ENCODE peak calls at places on chromosomes 16 and 17, in six cellular contexts. One of them, this sample, is unnamed.

GRCh38 chr16:53892155-53892554 is 188.2 kb downstream of the FTO start:
- DNase-seq in SK-MEL-5: peak
- DNase-seq in HS-5: peak
- DNase-seq in HFFc6: peak
- DNase-seq in NCI-H345: peak
- DNase-seq in NCI-H1436: peak
- DNase-seq in this sample: peak

GRCh38 chr16:49587511-49587910 is 213.9 kb downstream of the C16orf78 start:
- DNase-seq in HS-5: no peak
- DNase-seq in SK-MEL-5: no peak
- DNase-seq in NCI-H345: no peak
- DNase-seq in NCI-H1436: no peak
- DNase-seq in HFFc6: no peak
- DNase-seq in this sample: peak

GRCh38 chr17:36703860-36704266 is 102.5 kb downstream of the MRM1 start:
- DNase-seq in HS-5: no peak
- DNase-seq in NCI-H345: no peak
- DNase-seq in SK-MEL-5: peak
- DNase-seq in NCI-H1436: no peak
- DNase-seq in HFFc6: no peak
- DNase-seq in this sample: peak

GRCh38 chr17:4599505-4600281 is 15.4 kb downstream of the SMTNL2 start:
- DNase-seq in HS-5: no peak
- DNase-seq in SK-MEL-5: no peak
- DNase-seq in HFFc6: no peak
- DNase-seq in NCI-H345: peak
- DNase-seq in NCI-H1436: peak
- DNase-seq in this sample: no peak

GRCh38 chr17:29615048-29615385 is 7.7 kb downstream of the CORO6 start:
- DNase-seq in HFFc6: no peak
- DNase-seq in NCI-H345: no peak
- DNase-seq in SK-MEL-5: no peak
- DNase-seq in NCI-H1436: no peak
- DNase-seq in HS-5: no peak
- DNase-seq in this sample: no peak

GRCh38 chr17:75064040-75064439 is 17.0 kb downstream of the KCTD2 start:
- DNase-seq in NCI-H1436: no peak
- DNase-seq in SK-MEL-5: no peak
- DNase-seq in HS-5: no peak
- DNase-seq in HFFc6: no peak
- DNase-seq in NCI-H345: no peak
- DNase-seq in this sample: no peak

GRCh38 chr16:53159781-53160436 is 105.1 kb downstream of the CHD9 start:
- DNase-seq in HFFc6: peak
- DNase-seq in SK-MEL-5: peak
- DNase-seq in NCI-H1436: peak
- DNase-seq in HS-5: peak
- DNase-seq in NCI-H345: peak
- DNase-seq in this sample: peak

GRCh38 chr16:56788435-56788834 is 58.5 kb downstream of the NUP93 start:
- DNase-seq in NCI-H1436: no peak
- DNase-seq in HS-5: no peak
- DNase-seq in SK-MEL-5: no peak
- DNase-seq in HFFc6: no peak
- DNase-seq in NCI-H345: no peak
- DNase-seq in this sample: no peak

GRCh38 chr17:47063475-47063874 is 84.4 kb upstream of the RPRML start:
- DNase-seq in NCI-H345: no peak
- DNase-seq in HFFc6: no peak
- DNase-seq in SK-MEL-5: no peak
- DNase-seq in HS-5: no peak
- DNase-seq in NCI-H1436: no peak
- DNase-seq in this sample: no peak

GRCh38 chr17:5331506-5331905 is 49.4 kb downstream of the RABEP1 start:
- DNase-seq in HS-5: no peak
- DNase-seq in SK-MEL-5: no peak
- DNase-seq in HFFc6: no peak
- DNase-seq in NCI-H345: no peak
- DNase-seq in NCI-H1436: no peak
- DNase-seq in this sample: peak

GRCh38 chr17:75371339-75371738 is 34.1 kb downstream of the GRB2 start:
- DNase-seq in NCI-H1436: no peak
- DNase-seq in HS-5: no peak
- DNase-seq in NCI-H345: no peak
- DNase-seq in HFFc6: no peak
- DNase-seq in SK-MEL-5: no peak
- DNase-seq in this sample: no peak